ENCODE peak calls at places on chromosomes 2 and 18, in five cellular contexts. C, J, R, Y and G are unnamed samples.

GRCh38 chr18:26700201-26700600 is 151.8 kb upstream of the KCTD1 start:
- ATAC-seq in C (no peak), J (no peak), R (no peak), Y (no peak), G (no peak)

GRCh38 chr18:37160038-37160745 is 331.3 kb downstream of the KIAA1328 start:
- ATAC-seq in C (no peak), J (no peak), R (no peak), Y (no peak), G (no peak)

GRCh38 chr18:36638224-36638623 is 190.6 kb downstream of the TPGS2 start:
- ATAC-seq in C (no peak), J (no peak), R (no peak), Y (peak), G (no peak)

GRCh38 chr2:217789736-217790181 is 213.0 kb downstream of the TNS1 start:
- ATAC-seq in C (no peak), J (no peak), R (no peak), Y (no peak), G (no peak)

GRCh38 chr2:210315015-210315807 is at the start of gene MYL1:
- ATAC-seq in C (no peak), J (no peak), R (no peak), Y (no peak), G (no peak)

GRCh38 chr2:28643911-28644334 is 107.7 kb upstream of the PPP1CB start:
- ATAC-seq in C (peak), J (peak), R (no peak), Y (peak), G (peak)

GRCh38 chr2:107822302-107822701 is 4.4 kb upstream of the RGPD4 start:
- ATAC-seq in C (no peak), J (no peak), R (no peak), Y (no peak), G (no peak)

GRCh38 chr18:1778496-1779178 is 792.7 kb downstream of the METTL4 start:
- ATAC-seq in C (no peak), J (no peak), R (no peak), Y (no peak), G (no peak)

GRCh38 chr2:171310889-171311288 is 122.9 kb downstream of the METTL8 start:
- ATAC-seq in C (no peak), J (no peak), R (no peak), Y (no peak), G (no peak)

GRCh38 chr2:157820202-157820601 is 55.9 kb downstream of the ACVR1 start:
- ATAC-seq in C (no peak), J (no peak), R (no peak), Y (peak), G (no peak)

GRCh38 chr2:27765621-27766286 is 5.8 kb upstream of the MRPL33 start:
- ATAC-seq in C (no peak), J (no peak), R (peak), Y (peak), G (peak)

GRCh38 chr2:169702979-169703378 is 8.7 kb downstream of the PHOSPHO2 start:
- ATAC-seq in C (no peak), J (no peak), R (no peak), Y (no peak), G (no peak)

GRCh38 chr2:177721087-177721486 is 328.5 kb downstream of the AGPS start:
- ATAC-seq in C (no peak), J (no peak), R (no peak), Y (no peak), G (no peak)

GRCh38 chr2:105785095-105785847 is 40.6 kb downstream of the NCK2 start:
- ATAC-seq in C (no peak), J (no peak), R (no peak), Y (no peak), G (no peak)

GRCh38 chr2:97654324-97654723 is 8.5 kb downstream of the COX5B start:
- ATAC-seq in C (no peak), J (no peak), R (peak), Y (no peak), G (no peak)

GRCh38 chr18:62033207-62033606 is 140.4 kb upstream of the RNF152 start:
- ATAC-seq in C (no peak), J (no peak), R (peak), Y (no peak), G (no peak)

GRCh38 chr2:134154269-134154668 is 99.6 kb upstream of the MGAT5 start:
- ATAC-seq in C (no peak), J (no peak), R (no peak), Y (no peak), G (peak)

GRCh38 chr2:86048888-86049287 is 56.8 kb downstream of the POLR1A start:
- ATAC-seq in C (peak), J (no peak), R (no peak), Y (no peak), G (no peak)

GRCh38 chr2:71261534-71261933 is 34.6 kb upstream of the PAIP2B start:
- ATAC-seq in C (no peak), J (no peak), R (no peak), Y (no peak), G (no peak)

GRCh38 chr2:63406641-63407040 is 181.6 kb downstream of the WDPCP start:
- ATAC-seq in C (no peak), J (no peak), R (no peak), Y (no peak), G (no peak)

GRCh38 chr2:32832400-32832799 is 114.4 kb upstream of the LTBP1 start:
- ATAC-seq in C (peak), J (no peak), R (no peak), Y (no peak), G (no peak)

GRCh38 chr2:18325118-18325517 is 235.3 kb downstream of the RDH14 start:
- ATAC-seq in C (no peak), J (no peak), R (no peak), Y (no peak), G (no peak)

GRCh38 chr2:241741016-241741415 is 6.6 kb downstream of the D2HGDH start:
- ATAC-seq in C (no peak), J (no peak), R (peak), Y (no peak), G (no peak)

GRCh38 chr2:36697424-36698066 is 1.0 kb downstream of the VIT start:
- ATAC-seq in C (no peak), J (no peak), R (no peak), Y (no peak), G (no peak)